ENCODE peak calls at places on chromosomes 2 and 18, in six cellular contexts. X is skeletal muscle cell, G is tibial nerve, I is frontal cortex, P is HCT116, L is KG1. Y is an unnamed sample.

GRCh38 chr2:191411472-191411871 is 166.3 kb downstream of the MYO1B start:
- DNase-seq in P (no peak), I (no peak), L (no peak), X (no peak), G (no peak), Y (no peak)

GRCh38 chr2:150339951-150340350 is 147.5 kb downstream of the RND3 start:
- DNase-seq in G (no peak), I (no peak), L (no peak), P (no peak), X (no peak), Y (no peak)

GRCh38 chr2:2748399-2749205 is 417.5 kb upstream of the MYT1L start:
- DNase-seq in G (no peak), X (no peak), I (no peak), L (no peak), P (no peak), Y (no peak)

GRCh38 chr18:48153641-48154481 is 223.4 kb upstream of the SMAD2 start:
- DNase-seq in X (no peak), I (no peak), G (no peak), L (no peak), P (no peak), Y (peak)

GRCh38 chr18:77380695-77381094 is 131.0 kb downstream of the GALR1 start:
- DNase-seq in I (no peak), P (no peak), X (no peak), L (no peak), G (no peak), Y (no peak)

GRCh38 chr18:48934708-48935432 is 15.9 kb downstream of the SMAD7 start:
- DNase-seq in G (no peak), X (no peak), P (no peak), I (no peak), L (peak), Y (no peak)

GRCh38 chr18:55328301-55328700 is 259.7 kb downstream of the TCF4 start:
- DNase-seq in G (no peak), I (no peak), X (peak), L (no peak), P (no peak), Y (no peak)

GRCh38 chr2:222730346-222731065 is 59.0 kb downstream of the MOGAT1 start:
- DNase-seq in G (no peak), L (no peak), X (no peak), I (no peak), P (no peak), Y (no peak)

GRCh38 chr2:157596992-157597681 is 31.5 kb downstream of the ACVR1C start:
- DNase-seq in L (no peak), P (no peak), X (no peak), G (no peak), I (no peak), Y (no peak)

GRCh38 chr2:231674587-231675334 is 33.6 kb upstream of the PTMA start:
- DNase-seq in G (peak), L (peak), P (no peak), X (no peak), I (no peak), Y (no peak)

GRCh38 chr2:235804676-235805075 is 310.8 kb downstream of the AGAP1 start:
- DNase-seq in I (no peak), P (no peak), X (no peak), G (no peak), L (no peak), Y (no peak)

GRCh38 chr2:230327418-230328154 is 593 bp downstream of the SP140L start:
- DNase-seq in P (no peak), X (no peak), L (no peak), G (no peak), I (no peak), Y (no peak)

GRCh38 chr2:69983392-69983791 is 22.0 kb upstream of the ASPRV1 start:
- DNase-seq in G (no peak), I (no peak), X (no peak), L (no peak), P (no peak), Y (no peak)

GRCh38 chr2:230738391-230738811 is 25.8 kb downstream of the CAB39 start:
- DNase-seq in X (no peak), L (no peak), I (no peak), P (no peak), G (no peak), Y (peak)

GRCh38 chr18:7566587-7567486 is at the start of gene PTPRM:
- DNase-seq in L (peak), P (peak), X (no peak), G (peak), I (peak), Y (peak)

GRCh38 chr2:11777886-11778415 is 31.5 kb downstream of the LPIN1 start:
- DNase-seq in X (no peak), I (no peak), L (no peak), G (no peak), P (no peak), Y (no peak)

GRCh38 chr2:66509326-66509811 is 74.4 kb downstream of the MEIS1 start:
- DNase-seq in X (no peak), L (no peak), P (no peak), I (no peak), G (no peak), Y (peak)

GRCh38 chr2:24492283-24493272 is 1.5 kb downstream of the NCOA1 start:
- DNase-seq in I (no peak), P (no peak), X (no peak), G (no peak), L (no peak), Y (no peak)

GRCh38 chr18:59612461-59612860 is 84.8 kb downstream of the CCBE1 start:
- DNase-seq in P (no peak), L (no peak), X (peak), I (no peak), G (no peak), Y (peak)

GRCh38 chr18:26290388-26290787 is 64.1 kb downstream of the TAF4B start:
- DNase-seq in L (no peak), I (no peak), G (no peak), P (no peak), X (no peak), Y (no peak)